ENCODE peak calls at places on chromosomes 6 and 20, in four cellular contexts. One of them, this sample, is unnamed.

GRCh38 chr6:42104095-42104806 is 38.2 kb downstream of the C6orf132 start:
- DNase-seq in GM03348: no peak
- DNase-seq in globus pallidus: peak; percentile 25
- DNase-seq in WTC11: peak; percentile 85
- DNase-seq in this sample: peak; percentile 38

GRCh38 chr6:13523826-13524622 is 36.6 kb upstream of the GFOD1 start:
- DNase-seq in GM03348: no peak
- DNase-seq in WTC11: no peak
- DNase-seq in globus pallidus: no peak
- DNase-seq in this sample: no peak

GRCh38 chr6:6546318-6547110 is 42.0 kb upstream of the LY86 start:
- DNase-seq in WTC11: peak; percentile 62
- DNase-seq in GM03348: no peak
- DNase-seq in globus pallidus: peak; percentile 11
- DNase-seq in this sample: no peak

GRCh38 chr20:38152175-38153010 is 12.7 kb downstream of the TGM2 start:
- DNase-seq in WTC11: no peak
- DNase-seq in GM03348: no peak
- DNase-seq in globus pallidus: no peak
- DNase-seq in this sample: peak; percentile 68

GRCh38 chr20:48180637-48181036 is 395.4 kb upstream of the SULF2 start:
- DNase-seq in GM03348: no peak
- DNase-seq in WTC11: no peak
- DNase-seq in globus pallidus: no peak
- DNase-seq in this sample: no peak

GRCh38 chr6:2008383-2008976 is 236.9 kb downstream of the GMDS start:
- DNase-seq in globus pallidus: no peak
- DNase-seq in GM03348: no peak
- DNase-seq in WTC11: no peak
- DNase-seq in this sample: peak; percentile 45

GRCh38 chr6:105401247-105402089 is 1.4 kb downstream of the PREP start:
- DNase-seq in WTC11: no peak
- DNase-seq in GM03348: peak; percentile 41
- DNase-seq in globus pallidus: no peak
- DNase-seq in this sample: peak; percentile 69

GRCh38 chr20:55103188-55103587 is 627.8 kb downstream of the DOK5 start:
- DNase-seq in WTC11: no peak
- DNase-seq in GM03348: no peak
- DNase-seq in globus pallidus: no peak
- DNase-seq in this sample: no peak

GRCh38 chr6:7204726-7205125 is 97.0 kb downstream of the RREB1 start:
- DNase-seq in GM03348: peak; percentile 70
- DNase-seq in WTC11: no peak
- DNase-seq in globus pallidus: no peak
- DNase-seq in this sample: no peak

GRCh38 chr20:41349943-41350342 is 9.3 kb downstream of the LPIN3 start:
- DNase-seq in GM03348: no peak
- DNase-seq in globus pallidus: no peak
- DNase-seq in WTC11: no peak
- DNase-seq in this sample: no peak

GRCh38 chr20:51104960-51105460 is 82.1 kb upstream of the KCNG1 start:
- DNase-seq in globus pallidus: no peak
- DNase-seq in WTC11: no peak
- DNase-seq in GM03348: no peak
- DNase-seq in this sample: no peak

GRCh38 chr20:21323640-21324039 is 20.5 kb downstream of the XRN2 start:
- DNase-seq in globus pallidus: no peak
- DNase-seq in GM03348: peak; percentile 23
- DNase-seq in WTC11: no peak
- DNase-seq in this sample: peak; percentile 75

GRCh38 chr6:41063884-41064285 is 8.3 kb downstream of the OARD1 start:
- DNase-seq in GM03348: no peak
- DNase-seq in globus pallidus: no peak
- DNase-seq in WTC11: no peak
- DNase-seq in this sample: no peak

GRCh38 chr20:4369119-4369797 is 352.5 kb upstream of the PRND start:
- DNase-seq in WTC11: no peak
- DNase-seq in globus pallidus: no peak
- DNase-seq in GM03348: no peak
- DNase-seq in this sample: no peak

GRCh38 chr20:2065111-2065510 is 36.5 kb upstream of the STK35 start:
- DNase-seq in globus pallidus: no peak
- DNase-seq in WTC11: no peak
- DNase-seq in GM03348: no peak
- DNase-seq in this sample: no peak

GRCh38 chr6:70601014-70601413 is 34.3 kb downstream of the SDHAF4 start:
- DNase-seq in WTC11: no peak
- DNase-seq in globus pallidus: no peak
- DNase-seq in GM03348: no peak
- DNase-seq in this sample: no peak

GRCh38 chr6:75205776-75206334 is at the start of gene COL12A1:
- DNase-seq in WTC11: peak; percentile 74
- DNase-seq in globus pallidus: no peak
- DNase-seq in GM03348: peak; percentile 95
- DNase-seq in this sample: peak; percentile 100

GRCh38 chr6:73579389-73579788 is 58.6 kb upstream of the EEF1A1 start:
- DNase-seq in globus pallidus: no peak
- DNase-seq in WTC11: peak; percentile 23
- DNase-seq in GM03348: no peak
- DNase-seq in this sample: no peak

GRCh38 chr20:18172379-18172778 is 34.7 kb downstream of the KAT14 start:
- DNase-seq in globus pallidus: no peak
- DNase-seq in GM03348: no peak
- DNase-seq in WTC11: no peak
- DNase-seq in this sample: no peak

GRCh38 chr20:18702736-18703135 is 110.8 kb upstream of the SCP2D1 start:
- DNase-seq in GM03348: peak; percentile 68
- DNase-seq in globus pallidus: no peak
- DNase-seq in WTC11: no peak
- DNase-seq in this sample: no peak

GRCh38 chr6:44561832-44562496 is 174.5 kb downstream of the CDC5L start:
- DNase-seq in globus pallidus: no peak
- DNase-seq in WTC11: no peak
- DNase-seq in GM03348: no peak
- DNase-seq in this sample: no peak

GRCh38 chr6:125230674-125231073 is 71.1 kb downstream of the HDDC2 start:
- DNase-seq in WTC11: no peak
- DNase-seq in GM03348: no peak
- DNase-seq in globus pallidus: no peak
- DNase-seq in this sample: no peak

GRCh38 chr6:108406943-108407342 is 112.1 kb downstream of the AFG1L start:
- DNase-seq in WTC11: no peak
- DNase-seq in GM03348: no peak
- DNase-seq in globus pallidus: no peak
- DNase-seq in this sample: no peak

GRCh38 chr20:11783102-11783861 is 134.4 kb upstream of the BTBD3 start:
- DNase-seq in WTC11: no peak
- DNase-seq in GM03348: no peak
- DNase-seq in globus pallidus: no peak
- DNase-seq in this sample: no peak

GRCh38 chr20:53804920-53805894 is 211.6 kb upstream of the ZNF217 start:
- DNase-seq in globus pallidus: no peak
- DNase-seq in WTC11: no peak
- DNase-seq in GM03348: peak; percentile 24
- DNase-seq in this sample: no peak

GRCh38 chr20:35120012-35120701 is 27.0 kb downstream of the EDEM2 start:
- DNase-seq in GM03348: peak; percentile 17
- DNase-seq in WTC11: no peak
- DNase-seq in globus pallidus: no peak
- DNase-seq in this sample: peak; percentile 41

GRCh38 chr6:169782966-169783760 is 31.7 kb downstream of the ERMARD start:
- DNase-seq in globus pallidus: no peak
- DNase-seq in GM03348: no peak
- DNase-seq in WTC11: no peak
- DNase-seq in this sample: no peak

GRCh38 chr6:147604373-147604772 is 95.9 kb downstream of the SAMD5 start:
- DNase-seq in WTC11: no peak
- DNase-seq in globus pallidus: no peak
- DNase-seq in GM03348: no peak
- DNase-seq in this sample: no peak

GRCh38 chr20:17661121-17661744 is 20.8 kb downstream of the RRBP1 start:
- DNase-seq in GM03348: peak; percentile 63
- DNase-seq in WTC11: no peak
- DNase-seq in globus pallidus: no peak
- DNase-seq in this sample: peak; percentile 42

GRCh38 chr6:84037425-84038089 is 4.0 kb downstream of the MRAP2 start:
- DNase-seq in WTC11: no peak
- DNase-seq in GM03348: no peak
- DNase-seq in globus pallidus: no peak
- DNase-seq in this sample: no peak

GRCh38 chr20:4384961-4385360 is 336.7 kb upstream of the PRND start:
- DNase-seq in globus pallidus: no peak
- DNase-seq in WTC11: no peak
- DNase-seq in GM03348: no peak
- DNase-seq in this sample: no peak

GRCh38 chr6:156589281-156589680 is 187.9 kb upstream of the ARID1B start:
- DNase-seq in GM03348: peak; percentile 76
- DNase-seq in WTC11: no peak
- DNase-seq in globus pallidus: no peak
- DNase-seq in this sample: peak; percentile 16

GRCh38 chr6:7502743-7503142 is 38.7 kb upstream of the DSP start:
- DNase-seq in GM03348: no peak
- DNase-seq in WTC11: no peak
- DNase-seq in globus pallidus: no peak
- DNase-seq in this sample: no peak

GRCh38 chr20:49821850-49822249 is 9.2 kb downstream of the SLC9A8 start:
- DNase-seq in globus pallidus: no peak
- DNase-seq in WTC11: no peak
- DNase-seq in GM03348: peak; percentile 82
- DNase-seq in this sample: peak; percentile 63

GRCh38 chr20:57437672-57438330 is 46.6 kb downstream of the RBM38 start:
- DNase-seq in GM03348: no peak
- DNase-seq in WTC11: no peak
- DNase-seq in globus pallidus: no peak
- DNase-seq in this sample: no peak

GRCh38 chr6:5772634-5773230 is 234.0 kb downstream of the NRN1 start:
- DNase-seq in globus pallidus: no peak
- DNase-seq in WTC11: no peak
- DNase-seq in GM03348: no peak
- DNase-seq in this sample: no peak